ENCODE peak calls at places on chromosomes 12 and 14, in five cellular contexts. One of them, this sample, is unnamed.

GRCh38 chr14:56524971-56525677 is 54.5 kb upstream of the TMEM260 start:
- DNase-seq in H1: no peak
- DNase-seq in mesenchymal stem cell: no peak
- DNase-seq in neuronal stem cell: no peak
- DNase-seq in mesendoderm: peak; percentile 73
- DNase-seq in this sample: no peak

GRCh38 chr12:2385529-2385928 is 332.7 kb downstream of the CACNA1C start:
- DNase-seq in H1: no peak
- DNase-seq in mesenchymal stem cell: no peak
- DNase-seq in neuronal stem cell: no peak
- DNase-seq in mesendoderm: no peak
- DNase-seq in this sample: no peak

GRCh38 chr14:35879654-35880249 is 53.6 kb downstream of the BRMS1L start:
- DNase-seq in H1: no peak
- DNase-seq in mesenchymal stem cell: peak; percentile 43
- DNase-seq in neuronal stem cell: no peak
- DNase-seq in mesendoderm: no peak
- DNase-seq in this sample: peak; percentile 20

GRCh38 chr14:81125536-81125935 is 95.2 kb downstream of the GTF2A1 start:
- DNase-seq in H1: no peak
- DNase-seq in mesenchymal stem cell: no peak
- DNase-seq in neuronal stem cell: no peak
- DNase-seq in mesendoderm: no peak
- DNase-seq in this sample: no peak

GRCh38 chr12:122395319-122395718 is 27.1 kb downstream of the CLIP1 start:
- DNase-seq in H1: no peak
- DNase-seq in mesenchymal stem cell: peak; percentile 74
- DNase-seq in neuronal stem cell: no peak
- DNase-seq in mesendoderm: peak; percentile 74
- DNase-seq in this sample: peak; percentile 95

GRCh38 chr12:114995891-114996290 is 311.9 kb upstream of the TBX3 start:
- DNase-seq in H1: no peak
- DNase-seq in mesenchymal stem cell: no peak
- DNase-seq in neuronal stem cell: no peak
- DNase-seq in mesendoderm: peak; percentile 8
- DNase-seq in this sample: peak; percentile 73

GRCh38 chr12:78864483-78865296 is at the start of gene SYT1:
- DNase-seq in H1: peak; percentile 56
- DNase-seq in mesenchymal stem cell: peak; percentile 91
- DNase-seq in neuronal stem cell: peak; percentile 85
- DNase-seq in mesendoderm: peak; percentile 95
- DNase-seq in this sample: peak; percentile 85

GRCh38 chr14:21405097-21405496 is 21.3 kb upstream of the SUPT16H start:
- DNase-seq in H1: no peak
- DNase-seq in mesenchymal stem cell: no peak
- DNase-seq in neuronal stem cell: no peak
- DNase-seq in mesendoderm: no peak
- DNase-seq in this sample: no peak

GRCh38 chr12:176321-177181 is 37.4 kb downstream of the SLC6A12 start:
- DNase-seq in H1: no peak
- DNase-seq in mesenchymal stem cell: peak; percentile 63
- DNase-seq in neuronal stem cell: no peak
- DNase-seq in mesendoderm: peak; percentile 29
- DNase-seq in this sample: peak; percentile 61

GRCh38 chr12:102885043-102885932 is 31.8 kb downstream of the PAH start:
- DNase-seq in H1: no peak
- DNase-seq in mesenchymal stem cell: no peak
- DNase-seq in neuronal stem cell: peak; percentile 54
- DNase-seq in mesendoderm: no peak
- DNase-seq in this sample: no peak

DNA sequence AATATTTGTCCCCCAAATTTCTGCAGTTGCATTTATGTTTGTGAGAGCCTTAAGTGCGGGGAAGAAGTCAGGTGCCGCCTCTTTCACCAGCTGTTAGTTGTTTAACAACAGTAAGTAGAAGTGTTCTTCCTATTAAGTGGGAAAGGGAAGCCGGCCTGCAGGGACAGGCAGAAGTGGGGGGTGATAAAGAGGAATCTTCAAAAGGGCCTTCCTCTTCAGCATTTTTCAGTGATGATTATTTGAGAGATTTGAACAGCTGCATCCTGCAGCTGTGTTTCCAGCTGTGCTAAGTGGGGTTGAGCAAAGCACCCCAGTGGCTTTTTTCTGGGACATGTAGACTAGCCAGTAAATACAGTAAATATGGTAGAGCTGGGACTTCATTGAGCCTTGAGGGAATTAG is 32.1 kb upstream of the SLC38A1 start:
- DNase-seq in H1: no peak
- DNase-seq in mesenchymal stem cell: no peak
- DNase-seq in neuronal stem cell: no peak
- DNase-seq in mesendoderm: no peak
- DNase-seq in this sample: peak; percentile 27
- H3K4ac ChIP-seq in H1: no peak overlapping the region
- H3K4ac ChIP-seq in mesenchymal stem cell: no peak overlapping the region
- H3K4ac ChIP-seq in neuronal stem cell: no peak overlapping the region
- H3K4ac ChIP-seq in mesendoderm: no peak overlapping the region
- H3K4ac ChIP-seq in this sample: no peak overlapping the region

DNA sequence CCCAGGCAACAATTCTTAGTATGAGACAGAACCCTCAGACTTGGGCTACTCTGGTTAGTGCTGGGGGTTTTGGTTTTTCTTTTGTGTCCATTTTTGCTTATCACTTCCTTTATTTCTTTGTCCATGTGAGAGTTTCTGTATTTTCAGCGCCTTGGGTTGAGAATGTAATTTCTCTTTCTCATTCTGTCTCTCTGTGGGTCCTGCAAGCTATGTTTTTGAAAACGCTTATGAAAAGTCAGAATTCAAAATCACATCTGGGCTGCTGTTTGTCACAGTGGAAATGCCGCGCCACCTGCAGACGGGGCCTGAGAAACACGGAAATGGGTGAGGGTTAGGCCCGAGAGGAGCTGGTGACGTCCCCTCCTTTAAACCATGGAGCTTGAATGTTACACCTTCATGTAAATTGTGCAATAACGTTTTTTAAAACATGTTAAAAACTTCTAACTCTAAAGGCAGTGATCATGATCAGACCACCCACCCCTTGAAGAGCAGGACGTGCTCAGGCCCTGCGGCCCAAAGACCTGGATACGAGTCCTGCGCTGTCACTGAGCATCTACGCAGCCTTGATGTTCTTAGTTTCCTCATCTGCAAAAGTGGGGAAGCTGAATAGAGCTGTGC is 26.1 kb downstream of the JDP2 start:
- DNase-seq in H1: no peak
- DNase-seq in mesenchymal stem cell: no peak
- DNase-seq in neuronal stem cell: no peak
- DNase-seq in mesendoderm: peak; percentile 37
- DNase-seq in this sample: no peak
- H3K4ac ChIP-seq in H1: no peak overlapping the region
- H3K4ac ChIP-seq in mesenchymal stem cell: peak overlapping the region; percentile 61
- H3K4ac ChIP-seq in neuronal stem cell: no peak overlapping the region
- H3K4ac ChIP-seq in mesendoderm: no peak overlapping the region
- H3K4ac ChIP-seq in this sample: peak overlapping the region; percentile 86

GRCh38 chr12:55814257-55814656 is 3.3 kb downstream of the SARNP start:
- DNase-seq in H1: no peak
- DNase-seq in mesenchymal stem cell: no peak
- DNase-seq in neuronal stem cell: no peak
- DNase-seq in mesendoderm: no peak
- DNase-seq in this sample: no peak
- H3K4ac ChIP-seq in H1: no peak overlapping the region
- H3K4ac ChIP-seq in mesenchymal stem cell: no peak overlapping the region
- H3K4ac ChIP-seq in neuronal stem cell: no peak overlapping the region
- H3K4ac ChIP-seq in mesendoderm: no peak overlapping the region
- H3K4ac ChIP-seq in this sample: no peak overlapping the region

GRCh38 chr12:124548854-124549378 is 18.5 kb downstream of the NCOR2 start:
- DNase-seq in H1: no peak
- DNase-seq in mesenchymal stem cell: peak; percentile 68
- DNase-seq in neuronal stem cell: no peak
- DNase-seq in mesendoderm: no peak
- DNase-seq in this sample: peak; percentile 87

GRCh38 chr12:124549629-124550028 is 17.8 kb downstream of the NCOR2 start:
- DNase-seq in H1: no peak
- DNase-seq in mesenchymal stem cell: no peak
- DNase-seq in neuronal stem cell: no peak
- DNase-seq in mesendoderm: no peak
- DNase-seq in this sample: no peak

GRCh38 chr12:124550123-124551089 is 17.0 kb downstream of the NCOR2 start:
- DNase-seq in H1: no peak
- DNase-seq in mesenchymal stem cell: no peak
- DNase-seq in neuronal stem cell: no peak
- DNase-seq in mesendoderm: no peak
- DNase-seq in this sample: no peak

GRCh38 chr12:124553862-124554428 is 13.5 kb downstream of the NCOR2 start:
- DNase-seq in H1: no peak
- DNase-seq in mesenchymal stem cell: no peak
- DNase-seq in neuronal stem cell: no peak
- DNase-seq in mesendoderm: no peak
- DNase-seq in this sample: no peak

GRCh38 chr12:124551268-124552144 is 15.9 kb downstream of the NCOR2 start:
- DNase-seq in H1: no peak
- DNase-seq in mesenchymal stem cell: peak; percentile 68
- DNase-seq in neuronal stem cell: no peak
- DNase-seq in mesendoderm: peak; percentile 89
- DNase-seq in this sample: peak; percentile 33
- H3K4ac ChIP-seq in H1: no peak overlapping the region
- H3K4ac ChIP-seq in mesenchymal stem cell: no peak overlapping the region
- H3K4ac ChIP-seq in neuronal stem cell: no peak overlapping the region
- H3K4ac ChIP-seq in mesendoderm: no peak overlapping the region
- H3K4ac ChIP-seq in this sample: no peak overlapping the region

GRCh38 chr14:65255583-65256443 is 153.5 kb upstream of the MAX start:
- DNase-seq in H1: peak; percentile 84
- DNase-seq in mesenchymal stem cell: peak; percentile 22
- DNase-seq in neuronal stem cell: no peak
- DNase-seq in mesendoderm: peak; percentile 98
- DNase-seq in this sample: no peak
- H3K4ac ChIP-seq in H1: no peak overlapping the region
- H3K4ac ChIP-seq in mesenchymal stem cell: no peak overlapping the region
- H3K4ac ChIP-seq in neuronal stem cell: no peak overlapping the region
- H3K4ac ChIP-seq in mesendoderm: peak overlapping the region; percentile 61
- H3K4ac ChIP-seq in this sample: peak overlapping the region; percentile 71

GRCh38 chr12:47822863-47823262 is 3.2 kb upstream of the HDAC7 start:
- DNase-seq in H1: no peak
- DNase-seq in mesenchymal stem cell: no peak
- DNase-seq in neuronal stem cell: no peak
- DNase-seq in mesendoderm: no peak
- DNase-seq in this sample: no peak
- H3K4ac ChIP-seq in H1: no peak overlapping the region
- H3K4ac ChIP-seq in mesenchymal stem cell: peak overlapping the region; percentile 37
- H3K4ac ChIP-seq in neuronal stem cell: no peak overlapping the region
- H3K4ac ChIP-seq in mesendoderm: no peak overlapping the region
- H3K4ac ChIP-seq in this sample: peak overlapping the region; percentile 58

DNA sequence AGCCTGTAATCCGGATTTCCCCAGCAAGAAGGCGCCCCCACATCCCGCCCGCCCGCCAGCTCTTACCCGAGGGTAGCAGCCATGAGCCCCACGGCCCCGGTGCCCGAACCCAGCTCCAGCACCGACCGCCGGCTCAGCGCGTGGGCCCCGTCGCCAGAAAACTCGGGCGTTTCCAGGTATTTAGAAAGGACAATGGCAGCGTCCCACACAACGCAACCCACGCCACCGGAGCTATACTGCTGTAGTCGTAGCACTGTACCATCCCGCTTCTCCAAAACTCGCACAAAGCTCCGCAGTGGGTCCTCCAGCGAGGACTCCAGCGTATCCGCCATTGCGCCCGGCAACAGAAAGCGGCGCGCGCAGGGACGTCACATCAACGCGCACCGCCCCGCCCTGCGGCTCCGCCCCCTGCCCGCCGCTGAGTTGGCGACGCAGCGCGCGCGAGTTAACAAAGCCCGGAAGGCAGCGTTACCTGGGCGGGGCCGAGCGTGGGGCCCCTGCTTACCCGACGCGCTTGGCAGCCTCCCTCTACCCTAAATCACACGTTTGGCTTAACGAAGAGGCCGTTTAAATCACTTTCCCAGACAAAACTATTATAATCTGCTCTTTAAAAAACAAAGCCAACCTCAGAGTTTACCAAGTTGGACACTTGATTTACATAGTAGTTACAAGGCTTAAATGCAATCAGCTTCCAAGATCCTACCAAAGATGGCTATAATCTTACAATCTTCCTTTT is at the start of gene VCPKMT:
- DNase-seq in H1: peak; percentile 95
- DNase-seq in mesenchymal stem cell: peak; percentile 91
- DNase-seq in neuronal stem cell: peak; percentile 87
- DNase-seq in mesendoderm: peak; percentile 95
- DNase-seq in this sample: peak; percentile 86
- H3K4ac ChIP-seq in H1: peak within 1 kb of the TSS; percentile 47
- H3K4ac ChIP-seq in mesenchymal stem cell: no peak within 1 kb of the TSS
- H3K4ac ChIP-seq in neuronal stem cell: no peak within 1 kb of the TSS
- H3K4ac ChIP-seq in mesendoderm: peak within 1 kb of the TSS; percentile 49
- H3K4ac ChIP-seq in this sample: peak within 1 kb of the TSS; percentile 88

GRCh38 chr14:51293149-51293925 is 53.3 kb downstream of the TMX1 start:
- DNase-seq in H1: no peak
- DNase-seq in mesenchymal stem cell: peak; percentile 63
- DNase-seq in neuronal stem cell: no peak
- DNase-seq in mesendoderm: no peak
- DNase-seq in this sample: peak; percentile 75
- H3K4ac ChIP-seq in H1: no peak overlapping the region
- H3K4ac ChIP-seq in mesenchymal stem cell: peak overlapping the region; percentile 70
- H3K4ac ChIP-seq in neuronal stem cell: no peak overlapping the region
- H3K4ac ChIP-seq in mesendoderm: no peak overlapping the region
- H3K4ac ChIP-seq in this sample: peak overlapping the region; percentile 80

GRCh38 chr14:65238456-65238855 is 136.1 kb upstream of the MAX start:
- DNase-seq in H1: no peak
- DNase-seq in mesenchymal stem cell: peak; percentile 81
- DNase-seq in neuronal stem cell: no peak
- DNase-seq in mesendoderm: peak; percentile 82
- DNase-seq in this sample: peak; percentile 82
- H3K4ac ChIP-seq in H1: no peak overlapping the region
- H3K4ac ChIP-seq in mesenchymal stem cell: no peak overlapping the region
- H3K4ac ChIP-seq in neuronal stem cell: no peak overlapping the region
- H3K4ac ChIP-seq in mesendoderm: no peak overlapping the region
- H3K4ac ChIP-seq in this sample: peak overlapping the region; percentile 91

This sample was measured in IMR-90.